ENCODE peak calls at places on chromosomes 11 and 22, in six cellular contexts. X is AG10803, Z is esophagus muscularis mucosa, O is tibial nerve, F is ovary, I is left lung. D is an unnamed sample.

GRCh38 chr11:19803506-19803998 is 90.9 kb downstream of the NAV2 start:
- DNase-seq in X (no peak), Z (no peak), O (no peak), F (no peak), I (no peak), D (no peak)

GRCh38 chr11:130037058-130037457 is 32.6 kb upstream of the APLP2 start:
- DNase-seq in X (peak; percentile 83), Z (no peak), O (no peak), F (no peak), I (no peak), D (no peak)

GRCh38 chr11:95156916-95157568 is 67.4 kb downstream of the ENDOD1 start:
- DNase-seq in X (peak; percentile 49), Z (no peak), O (no peak), F (peak; percentile 60), I (no peak), D (no peak)

GRCh38 chr11:110305169-110306018 is 9.0 kb upstream of the RDX start:
- DNase-seq in X (peak; percentile 18), Z (no peak), O (no peak), F (no peak), I (no peak), D (no peak)

GRCh38 chr22:43560651-43561050 is 148.8 kb downstream of the MPPED1 start:
- DNase-seq in X (no peak), Z (peak; percentile 50), O (no peak), F (no peak), I (no peak), D (no peak)

GRCh38 chr22:38172489-38173155 is 9.0 kb downstream of the PLA2G6 start:
- DNase-seq in X (peak; percentile 40), Z (no peak), O (peak; percentile 34), F (peak; percentile 47), I (peak; percentile 59), D (peak; percentile 70)

GRCh38 chr11:72774499-72774898 is 19.3 kb downstream of the STARD10 start:
- DNase-seq in X (no peak), Z (no peak), O (no peak), F (no peak), I (no peak), D (no peak)

GRCh38 chr11:128057786-128058395 is 529.5 kb downstream of the ETS1 start:
- DNase-seq in X (no peak), Z (no peak), O (no peak), F (no peak), I (no peak), D (no peak)

GRCh38 chr11:36037031-36037430 is 93.2 kb downstream of the LDLRAD3 start:
- DNase-seq in X (peak; percentile 47), Z (no peak), O (no peak), F (no peak), I (no peak), D (no peak)

GRCh38 chr11:104916442-104916841 is 18.2 kb upstream of the CASP12 start:
- DNase-seq in X (no peak), Z (no peak), O (no peak), F (no peak), I (no peak), D (no peak)

GRCh38 chr11:2520736-2521035 is 75.9 kb downstream of the KCNQ1 start:
- DNase-seq in X (no peak), Z (no peak), O (no peak), F (no peak), I (no peak), D (no peak)

GRCh38 chr22:37930952-37931440 is 22.4 kb downstream of the C22orf23 start:
- DNase-seq in X (no peak), Z (no peak), O (no peak), F (no peak), I (no peak), D (no peak)

GRCh38 chr22:42697542-42698013 is 23.1 kb downstream of the A4GALT start:
- DNase-seq in X (peak; percentile 75), Z (no peak), O (peak; percentile 29), F (no peak), I (no peak), D (no peak)

GRCh38 chr11:34495724-34496377 is 17.7 kb downstream of the ELF5 start:
- DNase-seq in X (no peak), Z (no peak), O (no peak), F (no peak), I (peak; percentile 76), D (peak; percentile 89)

GRCh38 chr11:112797653-112798293 is 163.4 kb upstream of the NCAM1 start:
- DNase-seq in X (peak; percentile 20), Z (no peak), O (no peak), F (no peak), I (no peak), D (no peak)

GRCh38 chr22:19086944-19087343 is 35.3 kb downstream of the DGCR2 start:
- DNase-seq in X (peak; percentile 46), Z (no peak), O (no peak), F (no peak), I (no peak), D (no peak)

GRCh38 chr11:17921620-17922473 is 91.0 kb downstream of the SERGEF start:
- DNase-seq in X (peak; percentile 58), Z (peak; percentile 72), O (peak; percentile 30), F (no peak), I (no peak), D (no peak)

GRCh38 chr11:104705475-104706195 is 192.6 kb downstream of the CASP12 start:
- DNase-seq in X (peak; percentile 1), Z (no peak), O (peak; percentile 29), F (no peak), I (peak; percentile 57), D (peak; percentile 35)

GRCh38 chr11:80109031-80109430 is 668.2 kb upstream of the TENM4 start:
- DNase-seq in X (no peak), Z (no peak), O (no peak), F (no peak), I (no peak), D (no peak)

GRCh38 chr11:112745958-112746357 is 215.3 kb upstream of the NCAM1 start:
- DNase-seq in X (no peak), Z (no peak), O (no peak), F (no peak), I (no peak), D (no peak)

GRCh38 chr22:33271390-33272161 is 213.4 kb upstream of the SYN3 start:
- DNase-seq in X (peak; percentile 80), Z (no peak), O (peak; percentile 26), F (peak; percentile 35), I (no peak), D (no peak)

GRCh38 chr22:43039800-43040199 is 24.9 kb upstream of the PACSIN2 start:
- DNase-seq in X (no peak), Z (no peak), O (no peak), F (no peak), I (no peak), D (no peak)

GRCh38 chr11:18223937-18224387 is 12.6 kb downstream of the SAA4 start:
- DNase-seq in X (no peak), Z (no peak), O (no peak), F (no peak), I (no peak), D (no peak)

GRCh38 chr22:49402169-49402568 is 425.5 kb downstream of the BRD1 start:
- DNase-seq in X (no peak), Z (no peak), O (no peak), F (no peak), I (no peak), D (peak; percentile 7)

GRCh38 chr11:132674161-132674560 is 858.1 kb downstream of the OPCML start:
- DNase-seq in X (no peak), Z (no peak), O (no peak), F (no peak), I (no peak), D (no peak)

GRCh38 chr11:113384551-113384950 is 3.0 kb upstream of the ANKK1 start:
- DNase-seq in X (peak; percentile 86), Z (no peak), O (no peak), F (no peak), I (no peak), D (no peak)

GRCh38 chr11:36162909-36163434 is 126.3 kb downstream of the COMMD9 start:
- DNase-seq in X (no peak), Z (no peak), O (no peak), F (peak; percentile 40), I (no peak), D (no peak)

DNA sequence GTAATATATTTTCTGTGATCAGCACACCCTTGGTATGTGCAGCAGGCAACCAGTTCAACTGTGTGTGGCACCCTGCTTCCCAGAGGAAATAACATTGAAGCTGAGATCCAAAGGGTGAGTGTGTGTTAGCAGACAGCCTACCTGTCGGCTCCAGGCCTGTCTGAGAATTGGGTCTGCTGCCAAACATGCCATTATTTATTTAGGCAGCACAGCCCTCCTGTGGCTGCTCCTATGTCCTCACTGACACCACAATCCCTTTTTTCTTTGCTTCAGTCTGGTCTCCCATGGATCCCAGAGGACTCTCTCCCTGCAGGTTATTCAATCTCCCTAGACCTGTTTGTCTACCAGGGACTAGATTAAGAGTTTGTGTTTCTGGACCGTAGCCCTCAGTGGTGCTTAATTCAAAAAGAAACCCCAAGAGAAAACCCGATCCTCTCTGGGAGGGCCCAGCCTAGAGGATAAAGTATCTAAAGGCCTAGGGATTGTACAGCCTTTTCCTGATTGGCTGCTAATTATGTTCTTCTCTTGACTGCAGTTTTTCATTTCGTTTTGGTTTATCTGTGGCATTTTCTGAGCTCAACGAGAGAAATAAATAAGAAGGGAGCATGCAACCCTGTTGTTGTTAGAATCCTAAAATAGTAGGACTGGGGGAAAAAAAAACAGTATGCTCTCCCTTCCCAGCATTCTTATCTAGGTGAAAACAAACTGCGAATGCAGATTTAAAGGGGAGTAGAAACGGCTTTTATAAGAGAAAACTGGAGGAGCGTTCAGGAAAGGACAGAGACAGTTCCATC is 24.1 kb downstream of the KCNE3 start:
- DNase-seq in X (no peak), Z (no peak), O (no peak), F (no peak), I (no peak), D (no peak)
- TF ChIP-seq CTCF in X (no peak), Z (no peak), O (no peak), F (no peak), I (no peak), D (no peak)

GRCh38 chr22:50696251-50696798 is 23.7 kb downstream of the SHANK3 start:
- DNase-seq in X (no peak), Z (no peak), O (no peak), F (peak; percentile 8), I (peak; percentile 14), D (peak; percentile 27)

GRCh38 chr22:50695421-50696250 is 23.0 kb downstream of the SHANK3 start:
- DNase-seq in X (no peak), Z (no peak), O (no peak), F (peak; percentile 2), I (peak; percentile 17), D (peak; percentile 30)

GRCh38 chr22:50697667-50698506 is 25.3 kb downstream of the SHANK3 start:
- DNase-seq in X (no peak), Z (no peak), O (no peak), F (peak; percentile 8), I (peak; percentile 22), D (peak; percentile 43)

GRCh38 chr22:50698546-50698945 is 25.9 kb downstream of the SHANK3 start:
- DNase-seq in X (no peak), Z (no peak), O (no peak), F (peak; percentile 7), I (peak; percentile 16), D (peak; percentile 43)

GRCh38 chr22:50696799-50697561 is 24.4 kb downstream of the SHANK3 start:
- DNase-seq in X (peak; percentile 11), Z (no peak), O (no peak), F (peak; percentile 11), I (peak; percentile 31), D (peak; percentile 41)
- TF ChIP-seq CTCF in X (peak; percentile 52), Z (no peak), O (peak; percentile 29), F (no peak), I (peak; percentile 30), D (peak; percentile 35)

GRCh38 chr11:69013009-69013951 is at the start of gene MRGPRF:
- DNase-seq in X (peak; percentile 91), Z (peak; percentile 98), O (peak; percentile 93), F (peak; percentile 95), I (peak; percentile 88), D (peak; percentile 75)
- TF ChIP-seq CTCF in X (peak; percentile 73), Z (peak; percentile 76), O (peak; percentile 37), F (peak; percentile 63), I (peak; percentile 22), D (peak; percentile 36)

GRCh38 chr11:14413307-14414072 is 54.5 kb upstream of the RRAS2 start:
- DNase-seq in X (peak; percentile 88), Z (no peak), O (no peak), F (no peak), I (no peak), D (no peak)
- TF ChIP-seq CTCF in X (peak; percentile 68), Z (no peak), O (no peak), F (no peak), I (no peak), D (no peak)